ENCODE peak calls at places on chromosomes 2 and 18, in ten cellular contexts. One of them, this sample, is unnamed. For H3K9me3, the result is how much of the 10 kb centered on the place peaks cover.

GRCh38 chr2:234996041-234996440 is 44.2 kb downstream of the SH3BP4 start:
- DNase-seq in HepG2: peak
- DNase-seq in GM12878: no peak
- DNase-seq in AG04450: no peak
- DNase-seq in adrenal gland: no peak
- DNase-seq in right cardiac atrium: no peak
- DNase-seq in neural progenitor cell: peak
- DNase-seq in prostate gland: no peak
- DNase-seq in heart left ventricle: no peak
- DNase-seq in esophagus squamous epithelium: no peak
- DNase-seq in this sample: no peak

GRCh38 chr2:233556756-233557736 is 9.5 kb downstream of the USP40 start:
- DNase-seq in right cardiac atrium: no peak
- DNase-seq in HepG2: no peak
- DNase-seq in AG04450: peak
- DNase-seq in adrenal gland: no peak
- DNase-seq in prostate gland: no peak
- DNase-seq in neural progenitor cell: no peak
- DNase-seq in GM12878: no peak
- DNase-seq in esophagus squamous epithelium: no peak
- DNase-seq in heart left ventricle: no peak
- DNase-seq in this sample: no peak

GRCh38 chr2:223811757-223812156 is 25.6 kb downstream of the AP1S3 start:
- DNase-seq in GM12878: no peak
- DNase-seq in esophagus squamous epithelium: no peak
- DNase-seq in heart left ventricle: no peak
- DNase-seq in AG04450: no peak
- DNase-seq in prostate gland: no peak
- DNase-seq in right cardiac atrium: no peak
- DNase-seq in HepG2: no peak
- DNase-seq in adrenal gland: no peak
- DNase-seq in neural progenitor cell: no peak
- DNase-seq in this sample: no peak

GRCh38 chr2:192571636-192572035 is 376.9 kb upstream of the TMEFF2 start:
- DNase-seq in heart left ventricle: no peak
- DNase-seq in prostate gland: no peak
- DNase-seq in HepG2: no peak
- DNase-seq in GM12878: no peak
- DNase-seq in neural progenitor cell: no peak
- DNase-seq in adrenal gland: no peak
- DNase-seq in AG04450: no peak
- DNase-seq in right cardiac atrium: no peak
- DNase-seq in esophagus squamous epithelium: no peak
- DNase-seq in this sample: no peak

GRCh38 chr18:51803029-51803428 is 537.0 kb upstream of the DCC start:
- DNase-seq in prostate gland: no peak
- DNase-seq in heart left ventricle: no peak
- DNase-seq in GM12878: no peak
- DNase-seq in AG04450: no peak
- DNase-seq in adrenal gland: no peak
- DNase-seq in neural progenitor cell: no peak
- DNase-seq in right cardiac atrium: no peak
- DNase-seq in esophagus squamous epithelium: no peak
- DNase-seq in HepG2: no peak
- DNase-seq in this sample: no peak

GRCh38 chr2:23241611-23242245 is 143.3 kb upstream of the KLHL29 start:
- DNase-seq in adrenal gland: no peak
- DNase-seq in neural progenitor cell: no peak
- DNase-seq in right cardiac atrium: no peak
- DNase-seq in GM12878: no peak
- DNase-seq in esophagus squamous epithelium: no peak
- DNase-seq in HepG2: no peak
- DNase-seq in AG04450: no peak
- DNase-seq in heart left ventricle: no peak
- DNase-seq in prostate gland: no peak
- DNase-seq in this sample: no peak

GRCh38 chr2:96470636-96471035 is 34.5 kb downstream of the NEURL3 start:
- DNase-seq in HepG2: no peak
- DNase-seq in right cardiac atrium: peak
- DNase-seq in AG04450: no peak
- DNase-seq in GM12878: no peak
- DNase-seq in esophagus squamous epithelium: no peak
- DNase-seq in prostate gland: no peak
- DNase-seq in adrenal gland: peak
- DNase-seq in heart left ventricle: peak
- DNase-seq in neural progenitor cell: peak
- DNase-seq in this sample: peak

GRCh38 chr2:38037757-38038615 is 38.0 kb downstream of the CYP1B1 start:
- DNase-seq in HepG2: no peak
- DNase-seq in heart left ventricle: peak
- DNase-seq in prostate gland: peak
- DNase-seq in adrenal gland: peak
- DNase-seq in esophagus squamous epithelium: no peak
- DNase-seq in neural progenitor cell: peak
- DNase-seq in AG04450: no peak
- DNase-seq in right cardiac atrium: peak
- DNase-seq in GM12878: peak
- DNase-seq in this sample: peak

GRCh38 chr2:42060718-42061619 is 13.1 kb downstream of the PKDCC start:
- DNase-seq in esophagus squamous epithelium: no peak
- DNase-seq in adrenal gland: peak
- DNase-seq in GM12878: no peak
- DNase-seq in AG04450: no peak
- DNase-seq in HepG2: no peak
- DNase-seq in right cardiac atrium: peak
- DNase-seq in heart left ventricle: peak
- DNase-seq in neural progenitor cell: peak
- DNase-seq in prostate gland: no peak
- DNase-seq in this sample: peak

GRCh38 chr2:127523269-127523930 is 2.9 kb downstream of the IWS1 start:
- DNase-seq in GM12878: no peak
- DNase-seq in AG04450: no peak
- DNase-seq in HepG2: no peak
- DNase-seq in esophagus squamous epithelium: no peak
- DNase-seq in adrenal gland: no peak
- DNase-seq in neural progenitor cell: no peak
- DNase-seq in prostate gland: no peak
- DNase-seq in heart left ventricle: no peak
- DNase-seq in right cardiac atrium: no peak
- DNase-seq in this sample: no peak
- H3K4me3 ChIP-seq in GM12878: peak
- H3K4me3 ChIP-seq in AG04450: no peak
- H3K4me3 ChIP-seq in HepG2: no peak
- H3K4me3 ChIP-seq in esophagus squamous epithelium: no peak
- H3K4me3 ChIP-seq in adrenal gland: no peak
- H3K4me3 ChIP-seq in neural progenitor cell: no peak
- H3K4me3 ChIP-seq in prostate gland: no peak
- H3K4me3 ChIP-seq in heart left ventricle: no peak
- H3K4me3 ChIP-seq in right cardiac atrium: no peak
- H3K4me3 ChIP-seq in this sample: no peak

DNA sequence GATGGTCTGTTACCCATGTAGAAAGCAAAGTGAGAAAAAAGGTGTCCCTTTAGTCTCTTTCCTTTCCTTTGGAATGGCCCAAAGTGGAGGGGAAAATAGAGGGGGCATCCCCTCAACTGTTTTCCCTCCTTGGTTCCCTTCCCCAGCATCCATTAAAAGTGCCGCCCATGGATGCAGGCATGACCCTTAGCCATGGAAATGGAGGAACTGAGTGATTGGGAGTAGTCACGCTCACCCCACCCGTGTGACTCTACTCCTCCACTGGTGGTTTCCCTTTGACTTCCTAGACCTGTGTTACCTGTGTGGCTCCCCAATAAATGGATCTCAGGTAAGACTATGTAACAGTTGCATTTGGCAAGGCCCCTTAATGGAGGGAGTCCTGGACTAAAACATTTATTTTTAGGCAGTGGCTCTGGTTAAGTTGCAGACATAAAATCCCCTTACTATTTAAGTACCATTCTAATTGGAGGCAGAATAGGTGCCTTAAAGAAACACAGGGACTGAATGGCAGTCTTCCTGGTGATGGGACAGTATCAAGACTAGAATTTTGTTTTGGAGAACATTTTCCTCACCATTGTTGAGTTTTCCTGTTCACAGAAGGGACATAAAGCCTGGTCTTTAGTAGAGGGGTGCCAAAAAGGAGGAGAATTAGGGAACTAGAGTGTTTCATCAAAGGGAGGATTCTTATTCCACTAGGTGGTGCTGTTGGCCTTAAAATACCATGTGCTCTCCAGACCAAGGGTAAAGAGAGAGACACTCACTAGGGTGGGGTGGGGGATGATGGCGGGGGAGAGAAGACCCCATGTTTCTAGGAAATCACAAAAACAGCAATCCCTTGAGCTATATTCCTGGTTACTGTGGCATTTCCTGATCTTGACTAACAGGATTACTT is 25.7 kb upstream of the PLA2R1 start:
- DNase-seq in esophagus squamous epithelium: no peak
- DNase-seq in GM12878: no peak
- DNase-seq in adrenal gland: no peak
- DNase-seq in prostate gland: no peak
- DNase-seq in AG04450: no peak
- DNase-seq in right cardiac atrium: no peak
- DNase-seq in heart left ventricle: no peak
- DNase-seq in HepG2: peak
- DNase-seq in neural progenitor cell: peak
- DNase-seq in this sample: peak
- H3K9me3 ChIP-seq in esophagus squamous epithelium: half or more
- H3K9me3 ChIP-seq in GM12878: under half
- H3K9me3 ChIP-seq in adrenal gland: under half
- H3K9me3 ChIP-seq in prostate gland: under half
- H3K9me3 ChIP-seq in AG04450: under half
- H3K9me3 ChIP-seq in right cardiac atrium: under half
- H3K9me3 ChIP-seq in heart left ventricle: under half
- H3K9me3 ChIP-seq in HepG2: under half
- H3K9me3 ChIP-seq in neural progenitor cell: under half
- H3K9me3 ChIP-seq in this sample: under half

DNA sequence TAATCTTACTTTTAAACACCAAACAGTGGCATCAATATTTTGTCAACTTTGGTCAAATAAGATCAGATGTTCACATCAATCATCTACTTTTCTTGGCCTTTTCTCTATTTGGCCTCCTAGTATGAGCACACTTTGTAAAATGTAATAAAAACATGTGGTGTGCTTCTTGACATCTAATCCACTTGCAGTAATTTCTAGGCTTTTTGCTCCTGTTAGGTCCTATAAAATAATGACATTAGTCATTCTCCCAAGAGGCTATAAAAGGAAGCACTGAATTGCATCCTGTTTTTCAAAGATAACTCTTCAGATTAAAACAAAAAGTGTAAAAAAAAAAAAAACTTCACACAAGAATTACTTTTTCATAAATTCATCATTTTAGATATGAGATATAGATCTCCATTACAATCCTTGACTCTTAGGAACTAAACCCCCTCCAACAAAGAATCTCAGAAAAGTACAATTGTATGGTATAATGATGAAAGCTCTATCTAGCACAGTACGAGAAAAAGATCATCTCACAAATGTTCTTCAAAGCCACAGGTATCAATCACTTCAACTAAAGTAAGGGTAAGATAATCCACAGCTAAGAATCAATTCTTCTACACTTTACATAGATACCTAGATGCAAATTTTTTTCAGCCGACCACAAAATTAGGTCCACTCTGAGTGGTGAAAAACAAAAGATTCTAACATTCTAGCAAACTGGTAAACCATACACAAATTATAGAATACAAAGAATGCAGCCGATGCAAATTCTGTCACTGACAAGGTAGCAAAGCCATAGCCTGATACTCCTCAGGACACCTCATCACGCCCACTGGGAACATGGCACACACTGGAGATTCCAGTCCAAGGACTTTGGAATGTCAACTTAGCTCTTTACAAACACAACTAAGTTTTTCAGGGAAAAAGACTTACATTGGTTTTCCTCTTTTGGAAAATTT is 2.7 kb downstream of the BCL2 start:
- DNase-seq in heart left ventricle: no peak
- DNase-seq in esophagus squamous epithelium: no peak
- DNase-seq in AG04450: no peak
- DNase-seq in HepG2: no peak
- DNase-seq in prostate gland: no peak
- DNase-seq in right cardiac atrium: no peak
- DNase-seq in adrenal gland: no peak
- DNase-seq in GM12878: no peak
- DNase-seq in neural progenitor cell: no peak
- DNase-seq in this sample: no peak
- H3K4me3 ChIP-seq in heart left ventricle: peak
- H3K4me3 ChIP-seq in esophagus squamous epithelium: peak
- H3K4me3 ChIP-seq in AG04450: no peak
- H3K4me3 ChIP-seq in HepG2: no peak
- H3K4me3 ChIP-seq in prostate gland: peak
- H3K4me3 ChIP-seq in right cardiac atrium: peak
- H3K4me3 ChIP-seq in adrenal gland: no peak
- H3K4me3 ChIP-seq in GM12878: peak
- H3K4me3 ChIP-seq in neural progenitor cell: no peak
- H3K4me3 ChIP-seq in this sample: peak

GRCh38 chr2:101718993-101719571 is 21.6 kb downstream of the MAP4K4 start:
- DNase-seq in GM12878: no peak
- DNase-seq in AG04450: no peak
- DNase-seq in neural progenitor cell: no peak
- DNase-seq in adrenal gland: no peak
- DNase-seq in right cardiac atrium: no peak
- DNase-seq in heart left ventricle: no peak
- DNase-seq in HepG2: no peak
- DNase-seq in esophagus squamous epithelium: no peak
- DNase-seq in prostate gland: no peak
- DNase-seq in this sample: no peak

GRCh38 chr2:101722878-101723277 is 25.4 kb downstream of the MAP4K4 start:
- DNase-seq in heart left ventricle: no peak
- DNase-seq in neural progenitor cell: no peak
- DNase-seq in adrenal gland: no peak
- DNase-seq in HepG2: no peak
- DNase-seq in GM12878: no peak
- DNase-seq in prostate gland: no peak
- DNase-seq in AG04450: no peak
- DNase-seq in right cardiac atrium: no peak
- DNase-seq in esophagus squamous epithelium: no peak
- DNase-seq in this sample: no peak

GRCh38 chr2:101723366-101724112 is 26.0 kb downstream of the MAP4K4 start:
- DNase-seq in neural progenitor cell: no peak
- DNase-seq in adrenal gland: no peak
- DNase-seq in AG04450: no peak
- DNase-seq in right cardiac atrium: no peak
- DNase-seq in HepG2: no peak
- DNase-seq in prostate gland: no peak
- DNase-seq in GM12878: no peak
- DNase-seq in esophagus squamous epithelium: no peak
- DNase-seq in heart left ventricle: no peak
- DNase-seq in this sample: no peak

GRCh38 chr2:101718479-101718878 is 21.0 kb downstream of the MAP4K4 start:
- DNase-seq in AG04450: no peak
- DNase-seq in GM12878: no peak
- DNase-seq in prostate gland: no peak
- DNase-seq in neural progenitor cell: no peak
- DNase-seq in heart left ventricle: no peak
- DNase-seq in HepG2: no peak
- DNase-seq in right cardiac atrium: no peak
- DNase-seq in adrenal gland: no peak
- DNase-seq in esophagus squamous epithelium: no peak
- DNase-seq in this sample: no peak

DNA sequence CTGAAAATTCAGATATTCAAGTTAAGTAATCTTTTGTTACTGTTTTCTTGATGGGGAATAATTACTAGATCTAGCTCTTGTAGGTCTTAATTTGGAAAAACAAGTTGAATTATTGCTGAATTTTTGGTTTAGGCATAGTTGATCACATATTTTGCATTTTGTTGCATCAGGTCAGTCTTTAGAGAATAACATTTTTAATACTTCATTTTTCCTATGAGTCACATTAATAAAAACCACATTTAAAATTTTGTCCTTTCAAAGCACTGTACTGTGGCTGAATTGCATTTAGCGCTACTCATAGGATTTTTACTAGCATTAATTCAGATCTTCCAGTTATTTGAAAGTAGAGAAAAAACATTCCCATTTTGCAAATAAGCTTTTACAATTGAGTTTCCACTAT is 23.2 kb downstream of the MAP4K4 start:
- DNase-seq in prostate gland: no peak
- DNase-seq in AG04450: no peak
- DNase-seq in neural progenitor cell: no peak
- DNase-seq in HepG2: no peak
- DNase-seq in heart left ventricle: no peak
- DNase-seq in GM12878: no peak
- DNase-seq in esophagus squamous epithelium: no peak
- DNase-seq in adrenal gland: no peak
- DNase-seq in right cardiac atrium: no peak
- DNase-seq in this sample: no peak
- H3K9me3 ChIP-seq in prostate gland: under half
- H3K9me3 ChIP-seq in AG04450: under half
- H3K9me3 ChIP-seq in neural progenitor cell: under half
- H3K9me3 ChIP-seq in HepG2: under half
- H3K9me3 ChIP-seq in heart left ventricle: under half
- H3K9me3 ChIP-seq in GM12878: under half
- H3K9me3 ChIP-seq in esophagus squamous epithelium: under half
- H3K9me3 ChIP-seq in adrenal gland: under half
- H3K9me3 ChIP-seq in right cardiac atrium: under half
- H3K9me3 ChIP-seq in this sample: under half

This sample was measured in HAP-1.